ENCODE peak calls at places on chromosomes 11 and 22, in ten cellular contexts. K is cardiac muscle cell; F is CD4-positive, CD25-positive, alpha-beta regulatory T cell; Q is neural progenitor cell; X is PC-3; W is neuronal stem cell; I is IMR-90; T is GM23248; M is colonic mucosa; U is osteoblast. A is an unnamed sample. For H3K27me3 and H3K36me3, the result is how much of the 10 kb centered on the place peaks cover.

GRCh38 chr11:79199729-79200354 is 241.0 kb downstream of the TENM4 start:
- DNase-seq in K (peak), X (no peak), I (no peak), W (no peak), M (no peak), U (no peak), Q (no peak), F (no peak), T (no peak), A (no peak)

GRCh38 chr22:36493690-36494110 is 12.3 kb upstream of the TXN2 start:
- DNase-seq in T (no peak), W (no peak), K (no peak), X (no peak), I (no peak), F (no peak), Q (no peak), U (no peak), M (peak), A (peak)

GRCh38 chr11:61414547-61414946 is 15.2 kb downstream of the CPSF7 start:
- DNase-seq in Q (no peak), W (no peak), X (no peak), I (no peak), U (no peak), T (no peak), K (no peak), M (no peak), F (no peak), A (no peak)

GRCh38 chr22:44020981-44021380 is 3.1 kb upstream of the PARVB start:
- DNase-seq in K (no peak), W (no peak), U (peak), F (no peak), I (peak), T (peak), M (no peak), Q (no peak), X (no peak), A (no peak)

GRCh38 chr11:315516-315994 is 1.7 kb downstream of the IFITM1 start:
- DNase-seq in W (no peak), U (peak), F (no peak), K (no peak), Q (no peak), M (no peak), T (no peak), X (no peak), I (no peak), A (no peak)

GRCh38 chr11:16809901-16810668 is 71.6 kb downstream of the C11orf58 start:
- DNase-seq in F (no peak), M (no peak), W (no peak), K (no peak), Q (no peak), I (peak), T (peak), X (peak), U (peak), A (peak)

GRCh38 chr11:90332415-90332814 is 109.6 kb upstream of the CHORDC1 start:
- DNase-seq in T (peak), K (no peak), W (no peak), I (no peak), Q (no peak), F (no peak), X (peak), M (no peak), U (no peak), A (no peak)

GRCh38 chr11:19218801-19219460 is 17.1 kb upstream of the CSRP3 start:
- DNase-seq in X (no peak), M (no peak), T (no peak), U (no peak), I (no peak), F (no peak), Q (no peak), W (no peak), K (no peak), A (no peak)

DNA sequence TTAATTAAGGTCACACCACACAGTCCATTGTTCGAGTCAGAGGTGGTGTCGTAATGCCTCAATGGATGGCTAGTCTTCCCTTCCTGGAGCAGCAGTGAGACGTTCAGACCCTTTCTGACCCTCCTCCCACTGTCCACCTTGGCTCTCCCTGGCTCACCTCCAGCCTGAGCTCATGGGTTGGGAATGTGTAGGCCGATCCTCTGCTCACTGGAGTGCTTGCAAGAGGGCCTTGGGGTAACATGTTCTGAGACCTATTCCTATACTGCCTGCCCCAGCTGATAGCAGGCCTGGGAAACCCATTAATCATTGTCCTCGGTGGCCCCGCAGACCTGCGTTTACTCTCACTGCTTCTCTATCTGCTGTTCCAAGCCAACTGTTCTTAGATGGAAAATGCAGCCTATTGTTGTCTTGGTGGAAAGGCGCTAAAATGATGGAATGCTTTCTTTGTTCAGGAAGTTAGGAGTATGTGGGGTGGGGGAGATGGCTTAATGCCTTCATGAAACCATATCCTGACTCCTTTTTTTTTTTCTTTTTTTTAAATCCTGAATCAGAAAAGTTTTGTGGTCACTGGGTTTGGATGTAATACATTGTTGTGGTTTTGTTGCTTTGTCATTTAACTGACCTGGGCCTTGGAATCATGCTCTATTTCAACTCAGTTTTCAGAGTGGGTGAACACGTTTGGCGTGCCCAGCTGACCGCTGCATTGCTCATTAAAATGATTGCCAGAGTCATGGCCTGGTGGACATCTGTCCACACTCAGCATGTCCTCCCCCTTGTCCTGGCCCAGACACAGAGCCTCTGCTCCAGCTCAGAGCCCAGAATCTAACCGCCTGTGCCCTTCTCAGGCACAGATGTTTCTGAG is 72.5 kb downstream of the MICAL2 start:
- DNase-seq in I (peak), K (peak), Q (no peak), W (no peak), M (no peak), X (peak), F (no peak), U (peak), T (peak), A (peak)
- H3K27ac ChIP-seq in I (peak), K (peak), Q (no peak), W (no peak), M (no peak), X (peak), F (no peak), U (peak), T (peak), A (peak)

DNA sequence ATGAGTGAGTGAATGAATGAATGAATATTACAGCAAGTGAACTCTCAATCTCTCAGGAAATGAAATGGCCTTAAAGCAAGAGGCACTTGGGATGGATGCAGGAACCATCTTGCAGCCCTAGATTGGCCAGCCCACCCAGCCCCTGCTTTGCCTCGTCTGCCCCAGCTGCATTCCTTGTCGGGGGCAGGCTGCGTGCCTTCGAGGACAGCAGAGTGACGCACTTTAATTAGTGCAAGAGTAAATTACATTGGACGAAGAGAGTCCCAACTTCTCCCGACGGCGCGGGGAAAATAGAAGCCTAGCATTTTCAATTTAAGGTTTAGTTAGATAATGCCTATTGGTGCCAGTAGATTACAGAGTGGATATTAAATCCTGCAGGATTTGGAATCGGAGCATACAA is 33.9 kb downstream of the TRIM29 start:
- DNase-seq in K (no peak), Q (no peak), U (peak), X (no peak), M (no peak), W (no peak), I (no peak), F (no peak), T (no peak), A (no peak)
- H3K27me3 ChIP-seq in K (under half), Q (half or more), U (half or more), X (half or more), M (under half), W (under half), I (half or more), F (under half), T (under half), A (under half)

GRCh38 chr11:9150944-9151343 is 59.5 kb upstream of the SCUBE2 start:
- DNase-seq in U (no peak), Q (no peak), T (peak), M (no peak), K (no peak), F (no peak), W (no peak), I (peak), X (no peak), A (no peak)
- H3K36me3 ChIP-seq in U (half or more), Q (under half), T (half or more), M (under half), K (half or more), F (under half), W (under half), I (under half), X (under half), A (under half)

GRCh38 chr11:62559204-62559603 is 12.6 kb upstream of the AHNAK start:
- DNase-seq in W (no peak), I (no peak), M (no peak), U (peak), X (no peak), Q (peak), K (no peak), F (no peak), T (no peak), A (no peak)
- H3K27ac ChIP-seq in W (peak), I (no peak), M (no peak), U (no peak), X (peak), Q (peak), K (peak), F (peak), T (peak), A (no peak)

DNA sequence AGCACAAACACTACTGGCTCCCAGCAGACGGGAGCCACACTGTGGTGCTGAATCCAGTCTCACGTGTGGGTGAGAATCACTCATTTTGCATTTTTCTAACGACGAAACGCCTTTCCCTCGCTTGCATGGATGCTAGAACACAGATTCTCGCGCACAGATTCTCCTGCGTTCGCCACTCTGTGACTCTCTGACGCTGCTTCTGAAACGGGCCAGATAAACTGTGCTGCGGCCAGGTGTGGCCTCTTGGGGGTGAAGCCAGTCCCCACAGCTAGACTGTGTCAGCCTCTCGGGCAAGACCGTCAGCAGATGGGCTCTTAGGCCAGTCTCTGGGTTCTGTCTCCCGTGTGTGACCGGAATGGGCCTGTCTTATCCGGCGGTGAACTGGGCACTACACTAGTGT is 44.6 kb downstream of the TRMU start:
- DNase-seq in Q (no peak), K (no peak), F (no peak), U (no peak), X (no peak), M (no peak), T (no peak), I (no peak), W (no peak), A (no peak)
- H3K27me3 ChIP-seq in Q (under half), K (under half), F (under half), U (under half), X (under half), M (under half), T (under half), I (under half), W (under half), A (under half)